ENCODE peak calls at places on chromosomes 16 and 17, in four cellular contexts. C is HepG2, W is H1, L is GM12878. T is an unnamed sample.

GRCh38 chr17:72030067-72030899 is 90.5 kb upstream of the SOX9 start:
- DNase-seq in C (peak; percentile 16), W (peak; percentile 75), L (peak; percentile 71), T (peak; percentile 74)

GRCh38 chr17:74148446-74148845 is 55.0 kb upstream of the RPL38 start:
- DNase-seq in C (no peak), W (no peak), L (no peak), T (no peak)

GRCh38 chr17:81325974-81326358 is 30.9 kb upstream of the SLC38A10 start:
- DNase-seq in C (no peak), W (no peak), L (no peak), T (no peak)

GRCh38 chr17:81245665-81246342 is 6.7 kb downstream of the NDUFAF8 start:
- DNase-seq in C (no peak), W (no peak), L (no peak), T (no peak)

GRCh38 chr16:28596840-28597691 is at the start of gene SULT1A2:
- DNase-seq in C (peak; percentile 83), W (no peak), L (no peak), T (no peak)

GRCh38 chr16:31569360-31569717 is 41.6 kb downstream of the AHSP start:
- DNase-seq in C (no peak), W (peak; percentile 48), L (no peak), T (no peak)

GRCh38 chr16:66610111-66610820 is 5.8 kb downstream of the CMTM3 start:
- DNase-seq in C (no peak), W (no peak), L (no peak), T (no peak)

GRCh38 chr16:27463741-27464662 is 62.0 kb downstream of the IL21R start:
- DNase-seq in C (no peak), W (no peak), L (no peak), T (no peak)

GRCh38 chr17:28871056-28871579 is 16.3 kb downstream of the ERAL1 start:
- DNase-seq in C (no peak), W (no peak), L (peak; percentile 79), T (no peak)

GRCh38 chr16:17125671-17126070 is 345.1 kb downstream of the XYLT1 start:
- DNase-seq in C (no peak), W (no peak), L (no peak), T (no peak)

GRCh38 chr16:69113216-69113615 is 7.8 kb downstream of the HAS3 start:
- DNase-seq in C (no peak), W (no peak), L (no peak), T (no peak)

GRCh38 chr17:68201425-68201785 is 46.4 kb upstream of the AMZ2 start:
- DNase-seq in C (no peak), W (no peak), L (no peak), T (no peak)

GRCh38 chr17:29764748-29765147 is 142.0 kb upstream of the CORO6 start:
- DNase-seq in C (no peak), W (no peak), L (no peak), T (no peak)

GRCh38 chr17:56679767-56680422 is 86.4 kb downstream of the NOG start:
- DNase-seq in C (no peak), W (no peak), L (no peak), T (no peak)

GRCh38 chr16:64933890-64934289 is 188.0 kb downstream of the CDH11 start:
- DNase-seq in C (no peak), W (no peak), L (no peak), T (no peak)

GRCh38 chr17:81482673-81483072 is 29.9 kb downstream of the ACTG1 start:
- DNase-seq in C (no peak), W (no peak), L (no peak), T (no peak)

GRCh38 chr16:73062640-73063283 is 14.8 kb upstream of the ZFHX3 start:
- DNase-seq in C (no peak), W (peak; percentile 80), L (no peak), T (no peak)

GRCh38 chr17:40850287-40850972 is 16.6 kb downstream of the KRT12 start:
- DNase-seq in C (no peak), W (no peak), L (no peak), T (no peak)

GRCh38 chr17:8225813-8226535 is 15.6 kb upstream of the AURKB start:
- DNase-seq in C (no peak), W (peak; percentile 91), L (peak; percentile 68), T (no peak)

GRCh38 chr16:61432421-61432820 is 603.8 kb downstream of the CDH8 start:
- DNase-seq in C (no peak), W (no peak), L (no peak), T (no peak)

GRCh38 chr17:39450847-39451581 is at the start of gene MED1:
- DNase-seq in C (peak; percentile 99), W (peak; percentile 88), L (peak; percentile 96), T (peak; percentile 95)

GRCh38 chr17:48012151-48012520 is 25.5 kb downstream of the COPZ2 start:
- DNase-seq in C (no peak), W (peak; percentile 86), L (no peak), T (no peak)

GRCh38 chr17:43855061-43855460 is 8.1 kb downstream of the CD300LG start:
- DNase-seq in C (no peak), W (no peak), L (no peak), T (no peak)

GRCh38 chr17:76683921-76684745 is 26.6 kb downstream of the MXRA7 start:
- DNase-seq in C (no peak), W (no peak), L (no peak), T (no peak)

GRCh38 chr17:48491527-48492273 is 39.1 kb downstream of the HOXB1 start:
- DNase-seq in C (no peak), W (no peak), L (no peak), T (no peak)

GRCh38 chr16:27033281-27033680 is 33.4 kb upstream of the C16orf82 start:
- DNase-seq in C (no peak), W (no peak), L (no peak), T (no peak)

GRCh38 chr16:67521095-67521804 is 7.4 kb upstream of the RIPOR1 start:
- DNase-seq in C (peak; percentile 95), W (peak; percentile 99), L (peak; percentile 87), T (peak; percentile 98)

GRCh38 chr17:5821057-5821456 is 236.7 kb upstream of the NLRP1 start:
- DNase-seq in C (peak; percentile 26), W (peak; percentile 14), L (no peak), T (no peak)

GRCh38 chr17:39801055-39801454 is 63.1 kb downstream of the IKZF3 start:
- DNase-seq in C (no peak), W (no peak), L (no peak), T (no peak)

GRCh38 chr16:15592324-15592723 is 50.6 kb downstream of the MARF1 start:
- DNase-seq in C (no peak), W (no peak), L (no peak), T (no peak)
- TF ChIP-seq YY1 in C (no peak), W (no peak), L (no peak), T (no peak)

GRCh38 chr16:34802396-34802795 is 1343.0 kb downstream of the TP53TG3F start:
- DNase-seq in C (no peak), W (no peak), L (no peak), T (no peak)

GRCh38 chr16:34801875-34802274 is 1342.5 kb downstream of the TP53TG3F start:
- DNase-seq in C (no peak), W (no peak), L (no peak), T (no peak)

GRCh38 chr16:34802848-34803599 is 1343.6 kb downstream of the TP53TG3F start:
- DNase-seq in C (no peak), W (no peak), L (no peak), T (no peak)

DNA sequence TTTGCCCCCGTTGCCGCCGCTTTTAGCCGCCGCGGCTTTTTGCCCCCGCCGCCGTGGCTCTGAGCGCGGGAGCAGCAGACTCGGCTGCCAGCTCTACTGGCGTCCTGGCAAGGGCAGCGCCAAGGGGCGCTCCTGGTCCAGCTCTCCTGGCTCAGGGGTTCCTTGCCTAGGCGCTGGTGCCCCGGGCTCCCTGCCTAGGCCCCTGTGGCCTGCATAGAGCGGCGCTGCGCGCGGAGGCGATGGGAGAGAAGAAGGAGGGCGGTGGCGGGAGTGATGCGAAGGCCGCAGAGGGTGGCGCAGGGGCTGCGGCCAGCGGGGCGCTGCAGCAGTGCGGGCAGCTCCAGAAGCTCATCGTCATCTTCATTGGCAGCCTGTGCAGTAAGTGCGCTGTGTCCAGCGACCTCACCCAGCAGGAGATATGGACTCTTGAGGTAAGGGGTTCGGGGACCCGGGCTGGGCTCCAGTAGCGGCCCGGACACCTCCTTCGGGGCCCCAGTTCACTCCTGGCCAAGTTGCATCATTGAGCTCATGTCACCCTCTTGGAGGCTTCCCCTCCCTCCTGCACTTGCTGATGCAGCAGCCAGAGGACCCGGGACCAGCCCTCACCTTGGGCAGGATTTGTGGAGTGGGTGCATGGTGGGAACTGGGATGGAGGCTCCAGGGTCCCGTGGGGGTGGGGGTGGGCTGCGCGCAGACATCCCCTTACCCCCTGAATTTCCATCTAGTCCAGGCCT is 1344.4 kb downstream of the TP53TG3F start:
- DNase-seq in C (no peak), W (no peak), L (no peak), T (no peak)
- TF ChIP-seq SUZ12 in C (no peak), W (no peak), L (no peak), T (no peak)

DNA sequence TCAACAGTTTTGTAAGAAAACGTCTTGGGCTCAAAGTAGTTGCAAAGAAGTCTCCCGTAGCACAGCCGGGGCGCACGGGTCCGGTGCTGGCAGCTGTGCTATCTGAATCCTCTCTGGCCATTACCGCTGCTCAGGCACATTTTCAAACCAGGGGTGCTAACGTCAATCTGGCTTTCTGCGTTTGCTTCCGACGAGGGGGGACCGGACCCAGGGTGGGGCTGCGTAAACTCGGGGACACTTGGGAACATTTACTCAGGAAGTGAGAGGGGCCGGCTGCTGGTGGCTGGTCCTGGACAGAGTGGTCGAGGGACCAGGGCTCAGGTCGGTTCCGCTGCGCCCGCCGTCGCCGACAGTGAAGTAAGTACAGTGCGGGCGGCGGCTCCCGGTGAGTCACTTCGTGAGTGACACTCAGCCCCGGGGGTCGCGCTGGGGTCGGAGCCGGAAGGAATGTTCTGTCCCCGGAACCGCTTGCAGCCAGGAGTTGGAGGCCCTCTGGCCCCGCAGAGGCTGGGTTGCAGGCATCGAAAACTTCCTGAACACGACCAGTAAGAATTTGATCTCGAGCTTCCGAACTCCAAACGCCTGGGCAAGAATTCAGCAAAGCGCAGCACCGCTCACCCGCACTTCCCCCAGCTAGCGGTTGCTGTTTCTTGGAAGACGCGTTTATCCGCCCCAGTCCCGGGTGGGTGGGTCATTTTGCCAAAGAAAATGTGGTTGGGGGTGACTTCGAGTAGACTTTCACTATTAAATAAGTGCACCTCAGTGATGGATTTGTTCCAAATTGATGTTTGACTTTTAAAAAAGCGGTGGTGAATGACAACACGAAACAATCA is 1.4 kb upstream of the HS3ST3B1 start:
- DNase-seq in C (peak; percentile 65), W (peak; percentile 79), L (no peak), T (no peak)
- TF ChIP-seq YY1 in C (no peak), W (no peak), L (no peak), T (no peak)

DNA sequence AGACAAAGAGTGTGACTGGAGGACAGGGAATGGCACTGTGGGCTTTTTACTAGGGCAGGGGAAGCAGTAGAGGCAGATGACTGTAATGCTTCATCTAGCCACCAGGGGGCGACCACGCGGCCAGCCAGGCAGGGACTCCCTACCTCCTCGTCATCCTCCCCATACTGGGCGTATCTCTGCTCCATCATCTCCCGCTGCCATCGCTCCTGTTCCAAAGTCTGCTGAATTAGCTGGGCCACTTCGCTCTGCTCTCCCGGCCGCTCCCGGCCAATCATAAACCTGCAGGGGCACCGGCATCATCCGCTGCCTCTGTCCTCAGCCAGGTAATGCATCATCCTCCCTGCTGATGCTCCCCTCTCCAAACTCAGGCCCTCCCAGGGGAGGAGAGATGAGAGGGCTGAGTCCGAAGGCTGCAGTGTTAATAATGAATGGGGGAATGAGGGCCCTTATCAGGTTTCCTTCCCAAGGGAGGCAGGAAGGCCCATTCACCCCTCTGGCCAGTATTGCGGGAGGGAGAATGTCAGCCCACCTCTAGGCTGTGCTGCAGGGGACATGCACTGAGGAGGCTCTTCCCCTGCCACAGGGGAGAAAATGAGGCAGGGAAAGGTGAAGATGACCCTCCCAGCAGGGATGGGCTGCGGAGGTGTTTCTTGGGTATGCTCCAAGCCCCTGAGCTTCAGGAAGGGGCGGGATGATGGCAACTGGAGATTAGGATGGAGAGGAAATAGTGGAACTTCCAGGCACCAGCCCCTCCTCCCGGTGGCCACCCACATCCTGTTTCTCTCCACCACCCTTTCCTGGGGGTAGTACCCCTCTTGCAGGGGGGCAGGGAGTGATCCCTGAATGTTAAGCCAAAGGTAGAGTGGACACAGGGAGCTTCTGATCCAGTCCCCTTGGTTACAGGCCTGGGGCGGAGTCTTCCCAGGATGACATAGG is 10.3 kb upstream of the SAMD14 start:
- DNase-seq in C (peak; percentile 77), W (peak; percentile 96), L (no peak), T (no peak)
- TF ChIP-seq SUZ12 in C (no peak), W (no peak), L (no peak), T (no peak)